ENCODE peak calls at places on chromosomes 16 and 17, in six cellular contexts. Y is mesenchymal stem cell, V is H1, C is neuronal stem cell, D is IMR-90, I is mesendoderm. T is an unnamed sample.

GRCh38 chr17:57623620-57624019 is 121.5 kb downstream of the CCDC182 start:
- DNase-seq in C (no peak), D (no peak), Y (no peak), V (no peak), I (no peak), T (no peak)

GRCh38 chr16:46982335-46982734 is 8.9 kb upstream of the DNAJA2 start:
- DNase-seq in V (no peak), I (no peak), Y (no peak), D (no peak), C (no peak), T (no peak)

GRCh38 chr17:17952691-17953090 is 19.5 kb downstream of the TOM1L2 start:
- DNase-seq in C (no peak), Y (no peak), V (no peak), D (no peak), I (peak), T (no peak)

GRCh38 chr17:79609616-79610150 is 1.2 kb downstream of the RBFOX3 start:
- DNase-seq in I (peak), Y (no peak), C (no peak), D (no peak), V (peak), T (no peak)

GRCh38 chr17:39404542-39405378 is 3.3 kb upstream of the FBXL20 start:
- DNase-seq in V (no peak), D (peak), Y (peak), I (no peak), C (no peak), T (peak)

GRCh38 chr17:82884923-82885322 is 45.1 kb upstream of the ZNF750 start:
- DNase-seq in D (no peak), Y (no peak), C (no peak), V (no peak), I (no peak), T (no peak)

GRCh38 chr16:65318138-65318537 is 196.3 kb upstream of the CDH11 start:
- DNase-seq in V (peak), D (no peak), I (peak), C (no peak), Y (no peak), T (peak)

GRCh38 chr17:7748098-7748775 is 30.7 kb downstream of the DNAH2 start:
- DNase-seq in C (no peak), D (peak), I (peak), V (no peak), Y (peak), T (no peak)

GRCh38 chr17:4582101-4582501 is 2.2 kb upstream of the SMTNL2 start:
- DNase-seq in D (no peak), C (no peak), V (no peak), I (no peak), Y (no peak), T (no peak)

GRCh38 chr16:48081656-48082055 is 74.1 kb downstream of the ABCC12 start:
- DNase-seq in C (no peak), Y (peak), I (no peak), V (no peak), D (peak), T (no peak)

GRCh38 chr17:80068301-80069160 is 32.1 kb downstream of the CCDC40 start:
- DNase-seq in Y (peak), V (no peak), D (peak), I (peak), C (no peak), T (peak)

GRCh38 chr17:4537451-4538235 is 17.5 kb downstream of the MYBBP1A start:
- DNase-seq in C (no peak), D (no peak), I (no peak), Y (no peak), V (no peak), T (no peak)

GRCh38 chr17:79793924-79794304 is 3.0 kb downstream of the CBX8 start:
- DNase-seq in Y (no peak), I (peak), D (no peak), V (no peak), C (no peak), T (no peak)

GRCh38 chr17:55727275-55727674 is 4.6 kb upstream of the TMEM100 start:
- DNase-seq in V (no peak), Y (no peak), I (peak), C (no peak), D (no peak), T (no peak)
- H3K4me3 ChIP-seq in V (no peak), Y (no peak), I (no peak), C (no peak), D (no peak), T (no peak)

GRCh38 chr17:77285594-77286390 is 145.0 kb downstream of the SEC14L1 start:
- DNase-seq in V (no peak), D (peak), C (no peak), I (no peak), Y (peak), T (peak)
- H3K9ac ChIP-seq in V (no peak), D (peak), C (no peak), I (no peak), Y (peak), T (no peak)

GRCh38 chr16:19068237-19068815 is 912 bp downstream of the COQ7 start:
- DNase-seq in D (no peak), C (no peak), V (no peak), I (no peak), Y (no peak), T (no peak)

GRCh38 chr16:19062706-19063105 is 4.7 kb upstream of the COQ7 start:
- DNase-seq in V (no peak), Y (no peak), I (no peak), C (no peak), D (no peak), T (no peak)

GRCh38 chr16:19071811-19072777 is 4.7 kb downstream of the COQ7 start:
- DNase-seq in C (peak), Y (peak), D (peak), V (peak), I (peak), T (peak)

GRCh38 chr16:19066988-19067348 is 446 bp upstream of the COQ7 start:
- DNase-seq in C (no peak), Y (no peak), V (no peak), D (no peak), I (no peak), T (no peak)

GRCh38 chr16:19067349-19068236 is at the start of gene COQ7:
- DNase-seq in I (peak), D (peak), Y (peak), C (peak), V (peak), T (peak)
- H2BK120ac ChIP-seq in I (peak), D (peak), Y (peak), C (no peak), V (no peak), T (peak)

GRCh38 chr16:23183486-23183862 is 929 bp downstream of the SCNN1G start:
- DNase-seq in V (no peak), C (no peak), D (no peak), Y (no peak), I (no peak), T (no peak)
- H3K4me3 ChIP-seq in V (peak), C (no peak), D (no peak), Y (no peak), I (no peak), T (no peak)

T was measured in trophoblast cell.